ENCODE peak calls at places on chromosomes 12 and 14, in seven cellular contexts. One of them, this sample, is unnamed.
A peak's percentile ranks its signal among the peaks of the same experiment; 100 is the strongest.

GRCh38 chr12:20220339-20220738 is 148.0 kb upstream of the PDE3A start:
- DNase-seq in hepatic stellate cell: peak; percentile 5
- DNase-seq in Calu3: peak; percentile 5
- DNase-seq in SW 1271: no peak
- DNase-seq in H9: peak; percentile 55
- DNase-seq in RPMI7951: peak; percentile 69
- DNase-seq in mucosa of gallbladder: no peak
- DNase-seq in this sample: peak; percentile 5

GRCh38 chr14:97217094-97217885 is 420.1 kb downstream of the VRK1 start:
- DNase-seq in mucosa of gallbladder: no peak
- DNase-seq in RPMI7951: no peak
- DNase-seq in hepatic stellate cell: no peak
- DNase-seq in H9: peak; percentile 45
- DNase-seq in Calu3: no peak
- DNase-seq in SW 1271: no peak
- DNase-seq in this sample: no peak

GRCh38 chr14:51597511-51597920 is 54.2 kb upstream of the FRMD6 start:
- DNase-seq in SW 1271: no peak
- DNase-seq in mucosa of gallbladder: no peak
- DNase-seq in RPMI7951: peak; percentile 57
- DNase-seq in H9: no peak
- DNase-seq in hepatic stellate cell: no peak
- DNase-seq in Calu3: no peak
- DNase-seq in this sample: no peak

GRCh38 chr12:110343114-110343513 is 60.4 kb downstream of the ANAPC7 start:
- DNase-seq in mucosa of gallbladder: no peak
- DNase-seq in hepatic stellate cell: no peak
- DNase-seq in RPMI7951: no peak
- DNase-seq in Calu3: no peak
- DNase-seq in H9: no peak
- DNase-seq in SW 1271: no peak
- DNase-seq in this sample: no peak

GRCh38 chr14:65446159-65446558 is 33.6 kb downstream of the FUT8 start:
- DNase-seq in hepatic stellate cell: no peak
- DNase-seq in mucosa of gallbladder: no peak
- DNase-seq in H9: no peak
- DNase-seq in RPMI7951: peak; percentile 17
- DNase-seq in Calu3: no peak
- DNase-seq in SW 1271: no peak
- DNase-seq in this sample: no peak

GRCh38 chr14:20757963-20758362 is 10.2 kb upstream of the EDDM3B start:
- DNase-seq in hepatic stellate cell: no peak
- DNase-seq in Calu3: no peak
- DNase-seq in mucosa of gallbladder: peak; percentile 22
- DNase-seq in SW 1271: no peak
- DNase-seq in RPMI7951: no peak
- DNase-seq in H9: peak; percentile 44
- DNase-seq in this sample: no peak

GRCh38 chr12:56377310-56377988 is 14.8 kb upstream of the APOF start:
- DNase-seq in hepatic stellate cell: no peak
- DNase-seq in SW 1271: no peak
- DNase-seq in mucosa of gallbladder: no peak
- DNase-seq in RPMI7951: peak; percentile 19
- DNase-seq in Calu3: no peak
- DNase-seq in H9: peak; percentile 56
- DNase-seq in this sample: no peak

GRCh38 chr12:45268672-45269406 is 52.9 kb downstream of the ANO6 start:
- DNase-seq in mucosa of gallbladder: peak; percentile 65
- DNase-seq in RPMI7951: peak; percentile 87
- DNase-seq in hepatic stellate cell: peak; percentile 58
- DNase-seq in H9: no peak
- DNase-seq in SW 1271: peak; percentile 12
- DNase-seq in Calu3: peak; percentile 76
- DNase-seq in this sample: no peak

GRCh38 chr12:34602213-34602940 is 580.1 kb downstream of the ALG10 start:
- DNase-seq in hepatic stellate cell: no peak
- DNase-seq in Calu3: no peak
- DNase-seq in RPMI7951: no peak
- DNase-seq in mucosa of gallbladder: no peak
- DNase-seq in SW 1271: no peak
- DNase-seq in H9: no peak
- DNase-seq in this sample: no peak

GRCh38 chr14:72948481-72949138 is 22.3 kb downstream of the DCAF4 start:
- DNase-seq in H9: peak; percentile 65
- DNase-seq in mucosa of gallbladder: peak; percentile 66
- DNase-seq in RPMI7951: peak; percentile 57
- DNase-seq in SW 1271: no peak
- DNase-seq in Calu3: peak; percentile 71
- DNase-seq in hepatic stellate cell: peak; percentile 69
- DNase-seq in this sample: no peak

GRCh38 chr14:80959448-80960006 is 4.1 kb downstream of the TSHR start:
- DNase-seq in RPMI7951: peak; percentile 17
- DNase-seq in mucosa of gallbladder: no peak
- DNase-seq in H9: no peak
- DNase-seq in SW 1271: no peak
- DNase-seq in hepatic stellate cell: peak; percentile 8
- DNase-seq in Calu3: no peak
- DNase-seq in this sample: no peak

GRCh38 chr12:54162741-54163140 is 26.0 kb downstream of the SMUG1 start:
- DNase-seq in H9: no peak
- DNase-seq in SW 1271: no peak
- DNase-seq in hepatic stellate cell: no peak
- DNase-seq in Calu3: no peak
- DNase-seq in RPMI7951: no peak
- DNase-seq in mucosa of gallbladder: no peak
- DNase-seq in this sample: no peak

GRCh38 chr12:89069431-89069830 is 282.9 kb downstream of the DUSP6 start:
- DNase-seq in SW 1271: no peak
- DNase-seq in H9: no peak
- DNase-seq in hepatic stellate cell: no peak
- DNase-seq in mucosa of gallbladder: no peak
- DNase-seq in RPMI7951: no peak
- DNase-seq in Calu3: no peak
- DNase-seq in this sample: no peak

GRCh38 chr14:47439953-47440352 is 235.5 kb downstream of the MDGA2 start:
- DNase-seq in Calu3: no peak
- DNase-seq in RPMI7951: no peak
- DNase-seq in hepatic stellate cell: no peak
- DNase-seq in H9: peak; percentile 30
- DNase-seq in mucosa of gallbladder: no peak
- DNase-seq in SW 1271: no peak
- DNase-seq in this sample: no peak

GRCh38 chr14:61530896-61531295 is 164.4 kb upstream of the HIF1A start:
- DNase-seq in RPMI7951: no peak
- DNase-seq in H9: no peak
- DNase-seq in Calu3: no peak
- DNase-seq in mucosa of gallbladder: no peak
- DNase-seq in SW 1271: no peak
- DNase-seq in hepatic stellate cell: no peak
- DNase-seq in this sample: no peak

GRCh38 chr14:70782361-70782760 is 27.0 kb downstream of the MAP3K9 start:
- DNase-seq in RPMI7951: peak; percentile 96
- DNase-seq in mucosa of gallbladder: no peak
- DNase-seq in Calu3: no peak
- DNase-seq in H9: no peak
- DNase-seq in SW 1271: no peak
- DNase-seq in hepatic stellate cell: no peak
- DNase-seq in this sample: no peak

GRCh38 chr14:51328089-51328941 is 88.3 kb downstream of the TMX1 start:
- DNase-seq in mucosa of gallbladder: no peak
- DNase-seq in H9: no peak
- DNase-seq in RPMI7951: peak; percentile 92
- DNase-seq in SW 1271: no peak
- DNase-seq in hepatic stellate cell: peak; percentile 18
- DNase-seq in Calu3: no peak
- DNase-seq in this sample: no peak